ENCODE peak calls at places on chromosomes 13 and 19, in nine cellular contexts. R is activated naive CD4-positive, alpha-beta T cell treated with Interleukin-2 at 50 U/mL for 16 hours; D is AG09319; X is stimulated activated CD8-positive, alpha-beta memory T cell treated with anti-CD3 and anti-CD28 coated beads, Interleukin-4, amount 100 ng/mL, for 4 hours; U is endodermal cell; T is HEK293T; P is anterior cingulate cortex; B is fibroblast of the conjunctiva; J is iPS-NIHi11. S is an unnamed sample.

GRCh38 chr13:73520566-73521290 is 461.9 kb downstream of the KLF5 start:
- DNase-seq in U (no peak), D (no peak), J (no peak), X (no peak), T (no peak), P (no peak), R (peak; percentile 1), B (no peak), S (no peak)

GRCh38 chr13:44058586-44059238 is 179.0 kb downstream of the LACC1 start:
- DNase-seq in U (no peak), B (no peak), X (no peak), D (no peak), P (no peak), T (no peak), R (no peak), J (peak; percentile 14), S (no peak)

GRCh38 chr13:111359930-111360329 is 39.5 kb downstream of the TEX29 start:
- DNase-seq in T (no peak), D (no peak), U (peak; percentile 63), P (no peak), X (no peak), B (no peak), R (no peak), J (no peak), S (peak; percentile 60)

GRCh38 chr19:31676271-31677004 is 327.2 kb upstream of the TSHZ3 start:
- DNase-seq in J (peak; percentile 62), U (peak; percentile 73), P (no peak), X (no peak), B (no peak), T (no peak), R (no peak), D (no peak), S (no peak)

GRCh38 chr19:57242821-57243220 is 2.4 kb downstream of the ZNF805 start:
- DNase-seq in T (no peak), J (no peak), U (no peak), D (no peak), R (no peak), P (no peak), B (no peak), X (no peak), S (no peak)

GRCh38 chr13:44573790-44574465 is 2.2 kb downstream of the TSC22D1 start:
- DNase-seq in P (no peak), U (peak; percentile 74), T (peak; percentile 48), D (no peak), X (no peak), J (peak; percentile 11), B (peak; percentile 52), R (no peak), S (no peak)

GRCh38 chr19:51783373-51783772 is 11.6 kb upstream of the FPR3 start:
- DNase-seq in X (no peak), P (no peak), B (no peak), R (no peak), J (peak; percentile 18), D (no peak), T (no peak), U (peak; percentile 52), S (no peak)

GRCh38 chr19:55689366-55690108 is 14.5 kb downstream of the EPN1 start:
- DNase-seq in P (no peak), U (no peak), J (peak; percentile 20), R (no peak), T (no peak), D (no peak), X (no peak), B (no peak), S (peak; percentile 59)

GRCh38 chr13:52067237-52067636 is 42.7 kb downstream of the UTP14C start:
- DNase-seq in J (no peak), R (no peak), T (no peak), U (no peak), B (no peak), P (no peak), X (no peak), D (no peak), S (no peak)

GRCh38 chr19:28948531-28948930 is 264.4 kb downstream of the UQCRFS1 start:
- DNase-seq in T (no peak), D (peak; percentile 11), R (no peak), X (no peak), J (no peak), B (no peak), U (peak; percentile 11), P (no peak), S (no peak)

GRCh38 chr13:50167967-50168366 is 152.7 kb downstream of the KCNRG start:
- DNase-seq in J (no peak), T (no peak), D (no peak), U (no peak), B (no peak), R (no peak), P (no peak), X (no peak), S (no peak)

GRCh38 chr19:14150770-14151661 is 14.6 kb upstream of the ASF1B start:
- DNase-seq in U (no peak), B (no peak), P (no peak), D (no peak), J (peak; percentile 28), T (no peak), X (no peak), R (no peak), S (no peak)

GRCh38 chr19:3406571-3407111 is 40.3 kb downstream of the NFIC start:
- DNase-seq in U (no peak), T (no peak), J (no peak), D (no peak), P (no peak), B (no peak), R (no peak), X (no peak), S (no peak)

GRCh38 chr19:4130635-4131438 is 6.9 kb upstream of the MAP2K2 start:
- DNase-seq in D (peak; percentile 24), X (no peak), T (no peak), U (no peak), J (no peak), R (no peak), B (peak; percentile 26), P (no peak), S (no peak)

GRCh38 chr19:44752816-44753618 is 4.5 kb downstream of the BCL3 start:
- DNase-seq in T (peak; percentile 57), X (peak; percentile 91), R (peak; percentile 95), J (peak; percentile 81), U (peak; percentile 89), B (peak; percentile 91), D (peak; percentile 92), P (peak; percentile 19), S (peak; percentile 98)

GRCh38 chr13:97986841-97987240 is 33.4 kb downstream of the IPO5 start:
- DNase-seq in P (no peak), J (no peak), R (no peak), D (no peak), B (no peak), U (no peak), T (no peak), X (no peak), S (no peak)

GRCh38 chr19:16285769-16286564 is 38.7 kb upstream of the KLF2 start:
- DNase-seq in R (no peak), T (no peak), D (no peak), X (no peak), U (no peak), B (no peak), J (no peak), P (peak; percentile 65), S (no peak)

GRCh38 chr13:36858285-36858684 is 39.3 kb downstream of the RFXAP start:
- DNase-seq in B (peak; percentile 29), D (peak; percentile 28), P (no peak), J (peak; percentile 47), R (no peak), T (peak; percentile 59), X (no peak), U (peak; percentile 68), S (no peak)

GRCh38 chr13:30142502-30143211 is 164.7 kb downstream of the KATNAL1 start:
- DNase-seq in X (no peak), J (peak; percentile 33), B (peak; percentile 92), D (peak; percentile 86), R (peak; percentile 35), T (no peak), P (no peak), U (peak; percentile 71), S (peak; percentile 68)

S was measured in activated effector memory CD4-positive, alpha-beta T cell treated with anti-CD3 and anti-CD28 coated beads, Interleukin-2, amount 50 U/mL, for 16 hours.